ENCODE peak calls at places on chromosomes 2 and 18, in six cellular contexts. L, B, A, Z, C and N are unnamed samples.

GRCh38 chr2:151672277-151672676 is 62.0 kb downstream of the NEB start:
- DNase-seq in L (no peak), Z (no peak), B (no peak), A (no peak), C (no peak), N (no peak)

GRCh38 chr2:777051-777450 is 99.8 kb upstream of the TMEM18 start:
- DNase-seq in L (no peak), A (no peak), B (no peak), C (no peak), Z (no peak), N (no peak)

GRCh38 chr2:162890690-162891311 is 52.2 kb upstream of the KCNH7 start:
- DNase-seq in Z (peak; percentile 23), C (peak; percentile 33), B (no peak), L (no peak), A (no peak), N (no peak)

GRCh38 chr18:40325988-40326387 is 1629.0 kb upstream of the PIK3C3 start:
- DNase-seq in B (no peak), C (no peak), A (no peak), L (no peak), Z (no peak), N (no peak)

GRCh38 chr18:13137939-13138821 is 80.4 kb upstream of the LDLRAD4 start:
- DNase-seq in A (peak; percentile 44), C (no peak), B (peak; percentile 27), L (no peak), Z (no peak), N (no peak)

GRCh38 chr2:6423131-6423530 is 442.6 kb downstream of the CMPK2 start:
- DNase-seq in A (no peak), Z (no peak), C (no peak), L (no peak), B (no peak), N (no peak)

GRCh38 chr2:200300650-200301314 is 5.7 kb upstream of the SPATS2L start:
- DNase-seq in Z (no peak), C (no peak), B (no peak), A (peak; percentile 25), L (no peak), N (no peak)

GRCh38 chr2:74778381-74779371 is 55.3 kb upstream of the HK2 start:
- DNase-seq in C (peak; percentile 91), Z (peak; percentile 51), B (no peak), A (no peak), L (no peak), N (peak; percentile 10)

GRCh38 chr2:217225596-217225995 is 365.7 kb upstream of the TNP1 start:
- DNase-seq in A (no peak), L (no peak), Z (no peak), C (no peak), B (no peak), N (no peak)

GRCh38 chr2:12819098-12819465 is 102.3 kb downstream of the TRIB2 start:
- DNase-seq in Z (no peak), A (peak; percentile 60), B (no peak), C (no peak), L (no peak), N (no peak)

GRCh38 chr2:128832946-128833560 is 514.4 kb upstream of the HS6ST1 start:
- DNase-seq in Z (peak; percentile 39), L (no peak), B (no peak), C (peak; percentile 67), A (no peak), N (no peak)

GRCh38 chr2:237456200-237456731 is 30.8 kb upstream of the MLPH start:
- DNase-seq in C (no peak), B (no peak), L (no peak), A (peak; percentile 79), Z (peak; percentile 55), N (no peak)

GRCh38 chr18:47893047-47893446 is 37.4 kb downstream of the SMAD2 start:
- DNase-seq in B (no peak), L (no peak), A (no peak), C (no peak), Z (no peak), N (no peak)

GRCh38 chr2:51919395-51919794 is 887.5 kb upstream of the NRXN1 start:
- DNase-seq in Z (no peak), A (no peak), C (no peak), B (no peak), L (no peak), N (no peak)

GRCh38 chr18:30135938-30136337 is 906.6 kb downstream of the DSC3 start:
- DNase-seq in L (no peak), C (no peak), A (no peak), Z (no peak), B (no peak), N (no peak)

GRCh38 chr2:53422979-53423378 is 344.6 kb upstream of the CHAC2 start:
- DNase-seq in A (no peak), L (peak; percentile 31), C (no peak), B (no peak), Z (peak; percentile 26), N (no peak)

GRCh38 chr2:71646028-71646427 is 192.7 kb downstream of the DYSF start:
- DNase-seq in Z (no peak), A (peak; percentile 55), B (no peak), L (peak; percentile 19), C (no peak), N (peak; percentile 19)

GRCh38 chr2:235618039-235618438 is 124.2 kb downstream of the AGAP1 start:
- DNase-seq in L (no peak), Z (no peak), B (no peak), C (no peak), A (no peak), N (no peak)

GRCh38 chr2:79040967-79041582 is 15.6 kb downstream of the REG3G start:
- DNase-seq in Z (no peak), A (no peak), L (no peak), B (no peak), C (peak; percentile 29), N (no peak)

GRCh38 chr18:10367846-10368245 is 86.6 kb upstream of the APCDD1 start:
- DNase-seq in B (no peak), A (no peak), C (no peak), Z (no peak), L (no peak), N (no peak)

GRCh38 chr2:162317910-162318279 is 589 bp downstream of the IFIH1 start:
- DNase-seq in A (peak; percentile 15), L (no peak), Z (no peak), C (peak; percentile 17), B (no peak), N (no peak)